ENCODE peak calls at places on chromosomes 7 and 10, in six cellular contexts. M, C, G, V, N and F are unnamed samples.

GRCh38 chr10:51961401-51961800 is 262.0 kb upstream of the CSTF2T start:
- DNase-seq in M (no peak), C (no peak), G (no peak), V (no peak), N (no peak), F (no peak)

GRCh38 chr10:92567952-92568600 is 5.8 kb downstream of the IDE start:
- DNase-seq in M (no peak), C (no peak), G (no peak), V (peak), N (no peak), F (no peak)

GRCh38 chr7:99943641-99944507 is 14.5 kb upstream of the GJC3 start:
- DNase-seq in M (no peak), C (no peak), G (no peak), V (no peak), N (no peak), F (no peak)

GRCh38 chr7:102978280-102978679 is 65.5 kb downstream of the LRRC17 start:
- DNase-seq in M (no peak), C (peak), G (peak), V (no peak), N (peak), F (no peak)

GRCh38 chr10:7666253-7667023 is at the start of gene ITIH5:
- DNase-seq in M (no peak), C (no peak), G (no peak), V (peak), N (no peak), F (peak)

GRCh38 chr10:65891073-65891981 is 1034.5 kb upstream of the LRRTM3 start:
- DNase-seq in M (no peak), C (no peak), G (no peak), V (no peak), N (no peak), F (no peak)

GRCh38 chr7:16261100-16261499 is 160.2 kb downstream of the CRPPA start:
- DNase-seq in M (no peak), C (no peak), G (no peak), V (no peak), N (no peak), F (no peak)

GRCh38 chr7:126699707-126700106 is 553.0 kb downstream of the GRM8 start:
- DNase-seq in M (no peak), C (no peak), G (no peak), V (no peak), N (no peak), F (no peak)

GRCh38 chr10:124906551-124907001 is 35.3 kb upstream of the ZRANB1 start:
- DNase-seq in M (no peak), C (peak), G (no peak), V (no peak), N (no peak), F (no peak)

GRCh38 chr10:11724938-11725776 is 17.0 kb upstream of the ECHDC3 start:
- DNase-seq in M (no peak), C (no peak), G (peak), V (peak), N (no peak), F (peak)

GRCh38 chr10:113030453-113030852 is 80.4 kb downstream of the TCF7L2 start:
- DNase-seq in M (no peak), C (no peak), G (no peak), V (no peak), N (no peak), F (no peak)

GRCh38 chr10:123807444-123808035 is 84.1 kb downstream of the CPXM2 start:
- DNase-seq in M (no peak), C (peak), G (no peak), V (no peak), N (no peak), F (no peak)

GRCh38 chr7:2041496-2042367 is 191.0 kb downstream of the MAD1L1 start:
- DNase-seq in M (peak), C (no peak), G (no peak), V (no peak), N (no peak), F (no peak)

GRCh38 chr10:114394531-114394930 is 9.8 kb downstream of the AFAP1L2 start:
- DNase-seq in M (no peak), C (peak), G (no peak), V (no peak), N (no peak), F (no peak)

GRCh38 chr10:70573599-70574506 is 28.7 kb downstream of the PRF1 start:
- DNase-seq in M (peak), C (peak), G (no peak), V (no peak), N (no peak), F (no peak)

GRCh38 chr7:55642266-55642665 is 70.0 kb upstream of the VOPP1 start:
- DNase-seq in M (no peak), C (peak), G (no peak), V (no peak), N (no peak), F (no peak)

GRCh38 chr7:151428393-151429231 is 11.3 kb downstream of the CRYGN start:
- DNase-seq in M (no peak), C (no peak), G (peak), V (peak), N (no peak), F (no peak)

GRCh38 chr7:26699761-26700160 is 164.6 kb downstream of the SKAP2 start:
- DNase-seq in M (no peak), C (no peak), G (no peak), V (no peak), N (no peak), F (no peak)

GRCh38 chr10:125137601-125138438 is 22.5 kb downstream of the CTBP2 start:
- DNase-seq in M (peak), C (no peak), G (peak), V (no peak), N (no peak), F (no peak)